ENCODE peak calls at places on chromosomes 12 and 14, in ten cellular contexts. Q, X, J, Z, V, U, D, B, I and L are unnamed samples.

GRCh38 chr12:123026094-123026853 is 45.8 kb downstream of the ARL6IP4 start:
- DNase-seq in Q (no peak), X (no peak), J (no peak), Z (no peak), V (no peak), U (no peak), D (no peak), B (no peak), I (no peak), L (no peak)

GRCh38 chr12:98532687-98533304 is 17.4 kb downstream of the TMPO start:
- DNase-seq in Q (no peak), X (no peak), J (no peak), Z (peak), V (no peak), U (peak), D (peak), B (peak), I (peak), L (peak)

GRCh38 chr12:78209851-78210493 is 379.3 kb downstream of the NAV3 start:
- DNase-seq in Q (no peak), X (no peak), J (no peak), Z (no peak), V (no peak), U (peak), D (no peak), B (no peak), I (no peak), L (no peak)

GRCh38 chr12:6224550-6224949 is 24.4 kb downstream of the CD9 start:
- DNase-seq in Q (peak), X (no peak), J (peak), Z (peak), V (no peak), U (peak), D (no peak), B (no peak), I (no peak), L (peak)

GRCh38 chr12:3303410-3304136 is 187.4 kb upstream of the PRMT8 start:
- DNase-seq in Q (no peak), X (no peak), J (no peak), Z (peak), V (peak), U (no peak), D (no peak), B (no peak), I (peak), L (no peak)

GRCh38 chr12:101018540-101018939 is 191.5 kb downstream of the SLC5A8 start:
- DNase-seq in Q (no peak), X (peak), J (no peak), Z (peak), V (no peak), U (peak), D (peak), B (peak), I (no peak), L (peak)

GRCh38 chr12:75820848-75821578 is 210.6 kb downstream of the PHLDA1 start:
- DNase-seq in Q (no peak), X (peak), J (peak), Z (peak), V (no peak), U (peak), D (peak), B (no peak), I (no peak), L (peak)

GRCh38 chr12:128116537-128116936 is 150.4 kb upstream of the TMEM132C start:
- DNase-seq in Q (no peak), X (no peak), J (no peak), Z (no peak), V (no peak), U (no peak), D (no peak), B (no peak), I (no peak), L (no peak)

GRCh38 chr14:68551045-68551683 is 241.7 kb downstream of the ZFP36L1 start:
- DNase-seq in Q (peak), X (no peak), J (no peak), Z (no peak), V (no peak), U (peak), D (no peak), B (no peak), I (peak), L (peak)

GRCh38 chr12:5723071-5723470 is 222.0 kb downstream of the ANO2 start:
- DNase-seq in Q (no peak), X (no peak), J (no peak), Z (no peak), V (peak), U (no peak), D (no peak), B (no peak), I (no peak), L (no peak)

GRCh38 chr12:123931686-123932321 is 40.8 kb downstream of the CCDC92 start:
- DNase-seq in Q (peak), X (no peak), J (no peak), Z (no peak), V (no peak), U (no peak), D (no peak), B (no peak), I (no peak), L (no peak)

GRCh38 chr12:75208851-75209781 is 523 bp downstream of the KCNC2 start:
- DNase-seq in Q (no peak), X (no peak), J (no peak), Z (peak), V (peak), U (peak), D (peak), B (no peak), I (peak), L (peak)

GRCh38 chr12:66132408-66132807 is 1.9 kb upstream of the LLPH start:
- DNase-seq in Q (no peak), X (no peak), J (no peak), Z (peak), V (peak), U (peak), D (peak), B (peak), I (peak), L (peak)

GRCh38 chr12:52698634-52699340 is 4.5 kb downstream of the KRT77 start:
- DNase-seq in Q (no peak), X (no peak), J (no peak), Z (peak), V (no peak), U (no peak), D (no peak), B (no peak), I (peak), L (no peak)

GRCh38 chr12:64682572-64683277 is 72.4 kb downstream of the RASSF3 start:
- DNase-seq in Q (no peak), X (no peak), J (peak), Z (no peak), V (no peak), U (peak), D (peak), B (no peak), I (peak), L (peak)

GRCh38 chr14:104598461-104599273 is 5.9 kb downstream of the TMEM179 start:
- DNase-seq in Q (no peak), X (no peak), J (no peak), Z (no peak), V (no peak), U (no peak), D (no peak), B (no peak), I (no peak), L (no peak)

GRCh38 chr12:128111951-128112350 is 155.0 kb upstream of the TMEM132C start:
- DNase-seq in Q (no peak), X (no peak), J (no peak), Z (no peak), V (peak), U (no peak), D (no peak), B (no peak), I (peak), L (no peak)

GRCh38 chr14:71319646-71320045 is 412.4 kb downstream of the PCNX1 start:
- DNase-seq in Q (no peak), X (no peak), J (no peak), Z (no peak), V (no peak), U (no peak), D (peak), B (peak), I (peak), L (no peak)

GRCh38 chr12:57385586-57385985 is 45.3 kb downstream of the R3HDM2 start:
- DNase-seq in Q (no peak), X (no peak), J (no peak), Z (no peak), V (no peak), U (no peak), D (no peak), B (no peak), I (no peak), L (no peak)

GRCh38 chr12:47837190-47838171 is 17.8 kb upstream of the HDAC7 start:
- DNase-seq in Q (peak), X (no peak), J (peak), Z (peak), V (peak), U (peak), D (no peak), B (peak), I (peak), L (peak)

GRCh38 chr14:75185251-75186040 is 9.0 kb upstream of the TMED10 start:
- DNase-seq in Q (no peak), X (no peak), J (no peak), Z (no peak), V (no peak), U (no peak), D (no peak), B (no peak), I (no peak), L (no peak)

GRCh38 chr12:132018193-132018916 is 68.6 kb downstream of the EP400 start:
- DNase-seq in Q (no peak), X (no peak), J (no peak), Z (no peak), V (no peak), U (no peak), D (no peak), B (peak), I (no peak), L (no peak)

GRCh38 chr12:132019891-132020290 is 70.1 kb downstream of the EP400 start:
- DNase-seq in Q (no peak), X (no peak), J (no peak), Z (no peak), V (no peak), U (no peak), D (no peak), B (no peak), I (no peak), L (no peak)

GRCh38 chr12:132015686-132016430 is 66.1 kb downstream of the EP400 start:
- DNase-seq in Q (no peak), X (no peak), J (no peak), Z (no peak), V (no peak), U (no peak), D (no peak), B (no peak), I (no peak), L (no peak)

GRCh38 chr12:132014092-132014914 is 64.6 kb downstream of the EP400 start:
- DNase-seq in Q (no peak), X (no peak), J (no peak), Z (no peak), V (no peak), U (no peak), D (no peak), B (no peak), I (no peak), L (no peak)

DNA sequence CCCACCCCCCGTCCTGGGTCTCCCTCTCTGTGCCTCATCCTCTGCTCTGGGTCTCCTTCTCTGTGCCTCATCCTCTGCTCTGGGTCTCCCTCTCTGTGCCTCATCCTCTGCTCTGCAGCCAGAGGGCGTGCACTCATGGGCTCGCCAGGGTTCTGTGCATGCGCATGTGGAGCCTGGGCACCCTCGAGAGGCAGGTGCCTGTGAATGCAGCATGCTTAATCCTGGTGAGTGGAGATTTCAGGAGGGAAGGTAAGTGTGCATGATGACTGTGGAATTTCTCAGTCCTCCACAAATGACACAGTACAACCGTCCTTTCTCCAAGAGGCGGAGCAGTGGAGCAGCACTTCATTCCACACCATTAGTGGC is 65.2 kb downstream of the EP400 start:
- DNase-seq in Q (no peak), X (no peak), J (no peak), Z (no peak), V (no peak), U (no peak), D (no peak), B (no peak), I (no peak), L (no peak)
- TF ChIP-seq CTCF in Q (no peak), X (no peak), J (no peak), Z (no peak), V (no peak), U (no peak), D (peak), B (peak), I (no peak), L (no peak)

GRCh38 chr14:73729015-73729330 is 14.8 kb upstream of the PNMA1 start:
- DNase-seq in Q (no peak), X (no peak), J (no peak), Z (no peak), V (no peak), U (no peak), D (no peak), B (no peak), I (no peak), L (no peak)
- TF ChIP-seq CTCF in Q (no peak), X (no peak), J (peak), Z (no peak), V (no peak), U (no peak), D (no peak), B (peak), I (no peak), L (no peak)

DNA sequence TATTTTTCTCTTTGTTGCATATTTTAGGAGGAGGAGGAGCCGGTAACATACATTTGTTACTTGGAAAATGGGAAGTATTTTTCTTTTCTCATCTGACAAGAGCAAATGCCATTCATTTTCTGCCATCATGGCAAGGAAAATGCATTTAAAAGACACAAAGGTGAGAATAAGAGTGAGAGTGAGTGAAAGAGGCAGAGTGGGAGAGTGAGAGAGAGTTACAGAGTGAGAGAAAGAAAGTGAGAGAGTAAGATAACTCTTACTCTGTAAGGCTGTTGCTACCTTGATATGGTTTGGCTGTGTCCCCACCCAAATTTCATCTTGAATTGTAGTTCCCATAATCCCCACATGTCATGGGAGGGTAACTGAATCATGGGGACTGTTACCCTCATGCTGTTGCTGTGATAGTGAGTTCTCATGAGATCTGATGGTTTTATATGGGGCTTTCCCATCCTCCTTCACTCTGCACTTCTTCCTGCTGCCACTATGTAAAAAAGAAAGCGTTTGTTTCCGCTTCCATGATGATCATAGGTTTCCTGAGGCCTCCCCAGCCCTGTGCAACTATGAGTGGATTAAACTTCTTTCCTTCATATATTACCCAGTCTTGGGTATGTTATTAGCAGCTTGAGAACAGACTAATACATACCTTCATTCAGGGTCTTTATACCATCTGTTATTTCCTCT is 64.2 kb downstream of the ASCL1 start:
- DNase-seq in Q (no peak), X (no peak), J (no peak), Z (no peak), V (no peak), U (no peak), D (no peak), B (no peak), I (no peak), L (no peak)
- TF ChIP-seq CTCF in Q (no peak), X (no peak), J (no peak), Z (no peak), V (no peak), U (no peak), D (no peak), B (no peak), I (no peak), L (no peak)

GRCh38 chr14:20247651-20248246 is 8.7 kb downstream of the OR11H4 start:
- DNase-seq in Q (no peak), X (no peak), J (no peak), Z (peak), V (no peak), U (no peak), D (no peak), B (no peak), I (no peak), L (peak)
- TF ChIP-seq CTCF in Q (no peak), X (no peak), J (no peak), Z (peak), V (peak), U (no peak), D (no peak), B (no peak), I (no peak), L (peak)

DNA sequence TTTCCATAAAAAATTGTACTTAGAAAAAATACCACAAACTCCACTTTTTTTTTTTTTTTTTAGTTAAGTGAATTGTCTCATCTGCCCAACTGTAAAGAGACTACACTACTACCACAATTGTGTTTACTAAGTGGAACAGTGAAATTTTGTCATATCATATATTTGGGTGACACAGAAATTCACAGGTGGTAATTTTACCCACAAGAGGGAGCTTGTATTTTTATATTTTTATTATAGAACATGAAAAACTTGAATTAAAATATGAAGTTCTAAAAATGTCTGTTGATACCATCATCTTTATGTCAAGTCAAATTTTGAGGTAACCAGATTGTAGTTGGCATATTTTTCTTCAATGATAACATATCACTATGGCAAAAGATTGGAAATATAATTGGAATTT is 329.4 kb upstream of the SOX5 start:
- DNase-seq in Q (no peak), X (no peak), J (no peak), Z (no peak), V (no peak), U (no peak), D (no peak), B (no peak), I (no peak), L (no peak)
- TF ChIP-seq CTCF in Q (no peak), X (no peak), J (no peak), Z (no peak), V (no peak), U (no peak), D (no peak), B (peak), I (no peak), L (no peak)

GRCh38 chr12:89701606-89702206 is 6.9 kb downstream of the ATP2B1 start:
- DNase-seq in Q (no peak), X (no peak), J (no peak), Z (no peak), V (no peak), U (no peak), D (no peak), B (no peak), I (no peak), L (no peak)
- TF ChIP-seq CTCF in Q (no peak), X (no peak), J (no peak), Z (no peak), V (peak), U (peak), D (no peak), B (peak), I (peak), L (no peak)